ENCODE peak calls at places on chromosomes 12 and 14, in ten cellular contexts. Z is tibial artery; L is C1 segment of cervical spinal cord; W is Karpas-422; O is Ammon's horn; U is MCF 10A; N is fibroblast of the aortic adventitia; R is T-helper 17 cell; Q is stimulated activated CD8-positive, alpha-beta memory T cell treated with anti-CD3 and anti-CD28 coated beads, Interleukin-15, amount 100 ng/mL, for 1 hour; D is GM06990. H is an unnamed sample.

GRCh38 chr12:4151362-4152121 is 122.0 kb upstream of the CCND2 start:
- DNase-seq in Z (no peak), L (no peak), W (peak), O (no peak), U (no peak), N (no peak), R (no peak), Q (no peak), D (peak), H (no peak)

GRCh38 chr14:96272777-96273471 is 16.9 kb downstream of the BDKRB1 start:
- DNase-seq in Z (no peak), L (no peak), W (no peak), O (no peak), U (peak), N (peak), R (no peak), Q (no peak), D (no peak), H (no peak)

GRCh38 chr12:15688838-15689237 is 100.3 kb downstream of the EPS8 start:
- DNase-seq in Z (no peak), L (no peak), W (no peak), O (peak), U (no peak), N (no peak), R (no peak), Q (no peak), D (no peak), H (peak)

GRCh38 chr12:102478416-102479098 is 1.8 kb downstream of the IGF1 start:
- DNase-seq in Z (no peak), L (no peak), W (no peak), O (no peak), U (no peak), N (no peak), R (no peak), Q (peak), D (peak), H (no peak)

GRCh38 chr14:101514136-101514535 is 47.2 kb upstream of the DIO3 start:
- DNase-seq in Z (no peak), L (no peak), W (no peak), O (no peak), U (no peak), N (no peak), R (no peak), Q (no peak), D (no peak), H (no peak)

GRCh38 chr14:100538566-100539318 is 48.5 kb downstream of the BEGAIN start:
- DNase-seq in Z (peak), L (no peak), W (no peak), O (no peak), U (no peak), N (no peak), R (no peak), Q (no peak), D (no peak), H (no peak)

GRCh38 chr12:27148791-27149190 is 66.4 kb upstream of the C12orf71 start:
- DNase-seq in Z (no peak), L (no peak), W (no peak), O (no peak), U (no peak), N (no peak), R (no peak), Q (no peak), D (no peak), H (no peak)

GRCh38 chr12:74105434-74105833 is 432.2 kb upstream of the ATXN7L3B start:
- DNase-seq in Z (no peak), L (no peak), W (no peak), O (no peak), U (peak), N (no peak), R (no peak), Q (no peak), D (no peak), H (no peak)

GRCh38 chr14:99545574-99545973 is 58.4 kb downstream of the CCDC85C start:
- DNase-seq in Z (no peak), L (no peak), W (no peak), O (no peak), U (no peak), N (no peak), R (no peak), Q (no peak), D (no peak), H (no peak)

GRCh38 chr12:55973598-55974307 is at the start of gene RAB5B:
- DNase-seq in Z (peak), L (peak), W (peak), O (peak), U (peak), N (peak), R (peak), Q (peak), D (peak), H (peak)

GRCh38 chr12:30515351-30515750 is 180.3 kb downstream of the IPO8 start:
- DNase-seq in Z (no peak), L (no peak), W (peak), O (peak), U (peak), N (peak), R (no peak), Q (no peak), D (no peak), H (no peak)

GRCh38 chr14:60331201-60332045 is 82.4 kb downstream of the PPM1A start:
- DNase-seq in Z (no peak), L (peak), W (peak), O (peak), U (peak), N (peak), R (peak), Q (peak), D (peak), H (peak)

GRCh38 chr12:63151061-63151897 is at the start of gene AVPR1A:
- DNase-seq in Z (peak), L (no peak), W (no peak), O (peak), U (no peak), N (no peak), R (no peak), Q (no peak), D (peak), H (no peak)

GRCh38 chr14:95722525-95723190 is 8.7 kb upstream of the TCL1A start:
- DNase-seq in Z (no peak), L (no peak), W (no peak), O (no peak), U (peak), N (no peak), R (no peak), Q (no peak), D (no peak), H (no peak)

GRCh38 chr14:91482278-91483023 is 27.7 kb downstream of the PPP4R3A start:
- DNase-seq in Z (no peak), L (no peak), W (no peak), O (no peak), U (peak), N (peak), R (no peak), Q (no peak), D (no peak), H (no peak)

GRCh38 chr14:85471156-85471555 is 58.8 kb upstream of the FLRT2 start:
- DNase-seq in Z (no peak), L (no peak), W (no peak), O (no peak), U (no peak), N (peak), R (no peak), Q (no peak), D (no peak), H (no peak)

GRCh38 chr14:73776194-73776537 is 62.0 kb upstream of the PNMA1 start:
- DNase-seq in Z (no peak), L (no peak), W (no peak), O (no peak), U (no peak), N (peak), R (no peak), Q (no peak), D (no peak), H (no peak)

GRCh38 chr12:57475271-57476161 is 4.2 kb downstream of the ARHGAP9 start:
- DNase-seq in Z (no peak), L (no peak), W (no peak), O (no peak), U (no peak), N (peak), R (no peak), Q (no peak), D (no peak), H (peak)

GRCh38 chr12:8993827-8994226 is 4.5 kb downstream of the KLRG1 start:
- DNase-seq in Z (no peak), L (no peak), W (no peak), O (no peak), U (no peak), N (no peak), R (no peak), Q (no peak), D (no peak), H (no peak)

GRCh38 chr14:63308723-63309317 is 9.9 kb downstream of the GPHB5 start:
- DNase-seq in Z (no peak), L (no peak), W (peak), O (no peak), U (peak), N (peak), R (no peak), Q (no peak), D (no peak), H (no peak)

GRCh38 chr12:9687228-9687627 is 17.7 kb downstream of the CLEC2D start:
- DNase-seq in Z (no peak), L (no peak), W (no peak), O (no peak), U (peak), N (no peak), R (no peak), Q (no peak), D (no peak), H (no peak)

GRCh38 chr12:107302649-107303386 is 209.5 kb upstream of the CRY1 start:
- DNase-seq in Z (no peak), L (no peak), W (no peak), O (no peak), U (no peak), N (no peak), R (no peak), Q (no peak), D (no peak), H (no peak)

GRCh38 chr14:71733210-71733883 is 198.9 kb upstream of the RGS6 start:
- DNase-seq in Z (no peak), L (no peak), W (no peak), O (no peak), U (no peak), N (peak), R (no peak), Q (no peak), D (no peak), H (no peak)

GRCh38 chr14:100084591-100084990 is 19.4 kb downstream of the EVL start:
- DNase-seq in Z (no peak), L (no peak), W (no peak), O (no peak), U (no peak), N (no peak), R (no peak), Q (no peak), D (no peak), H (no peak)

GRCh38 chr14:96629558-96630222 is 127.5 kb downstream of the PAPOLA start:
- DNase-seq in Z (peak), L (no peak), W (no peak), O (no peak), U (no peak), N (no peak), R (no peak), Q (no peak), D (no peak), H (no peak)

GRCh38 chr12:104422441-104422840 is 34.3 kb upstream of the CHST11 start:
- DNase-seq in Z (no peak), L (no peak), W (no peak), O (no peak), U (no peak), N (peak), R (no peak), Q (no peak), D (no peak), H (no peak)

GRCh38 chr14:90274808-90275454 is 18.6 kb downstream of the PSMC1 start:
- DNase-seq in Z (no peak), L (no peak), W (no peak), O (no peak), U (peak), N (peak), R (no peak), Q (no peak), D (no peak), H (no peak)

GRCh38 chr12:85979641-85980040 is 105.5 kb downstream of the NTS start:
- DNase-seq in Z (no peak), L (no peak), W (no peak), O (no peak), U (no peak), N (peak), R (no peak), Q (no peak), D (no peak), H (no peak)

GRCh38 chr14:68471029-68471963 is 321.6 kb downstream of the ZFP36L1 start:
- DNase-seq in Z (no peak), L (no peak), W (peak), O (no peak), U (no peak), N (no peak), R (no peak), Q (no peak), D (peak), H (no peak)

GRCh38 chr12:3129301-3130052 is 52.3 kb downstream of the TSPAN9 start:
- DNase-seq in Z (no peak), L (no peak), W (no peak), O (no peak), U (no peak), N (no peak), R (no peak), Q (no peak), D (no peak), H (no peak)

GRCh38 chr14:30108975-30109700 is 181.5 kb upstream of the PRKD1 start:
- DNase-seq in Z (no peak), L (no peak), W (no peak), O (no peak), U (no peak), N (no peak), R (no peak), Q (no peak), D (no peak), H (no peak)

GRCh38 chr14:100659345-100660001 is 67.2 kb upstream of the DLK1 start:
- DNase-seq in Z (no peak), L (no peak), W (no peak), O (no peak), U (no peak), N (no peak), R (no peak), Q (no peak), D (no peak), H (no peak)

GRCh38 chr12:11798856-11799530 is 149.5 kb downstream of the ETV6 start:
- DNase-seq in Z (no peak), L (no peak), W (no peak), O (no peak), U (peak), N (peak), R (no peak), Q (no peak), D (no peak), H (no peak)

GRCh38 chr14:91244501-91244901 is at the start of gene GPR68:
- DNase-seq in Z (peak), L (peak), W (no peak), O (peak), U (no peak), N (peak), R (no peak), Q (no peak), D (no peak), H (peak)

GRCh38 chr12:88305491-88305890 is 163.4 kb downstream of the TMTC3 start:
- DNase-seq in Z (no peak), L (no peak), W (no peak), O (no peak), U (no peak), N (peak), R (no peak), Q (no peak), D (no peak), H (no peak)

GRCh38 chr14:97180304-97181200 is 383.4 kb downstream of the VRK1 start:
- DNase-seq in Z (no peak), L (no peak), W (peak), O (peak), U (peak), N (no peak), R (no peak), Q (no peak), D (no peak), H (peak)

H was measured in anterior cingulate cortex.